ENCODE peak calls at places on chromosomes 4 and X, in eight cellular contexts. T, H, A, X, I, Y, J and G are unnamed samples.

GRCh38 chr4:165656829-165657467 is 216.1 kb upstream of the TLL1 start:
- DNase-seq in T (no peak), H (no peak), A (no peak), X (no peak), I (no peak), Y (no peak), J (no peak), G (no peak)

GRCh38 chr4:23847158-23847557 is 42.7 kb downstream of the PPARGC1A start:
- DNase-seq in T (no peak), H (no peak), A (no peak), X (peak; percentile 9), I (no peak), Y (no peak), J (no peak), G (no peak)

GRCh38 chr4:111283066-111283677 is 660.3 kb upstream of the PITX2 start:
- DNase-seq in T (no peak), H (peak; percentile 54), A (peak; percentile 48), X (peak; percentile 71), I (peak; percentile 1), Y (peak; percentile 26), J (peak; percentile 18), G (peak; percentile 51)

GRCh38 chrX:6383911-6384310 is 151.0 kb downstream of the VCX3A start:
- DNase-seq in T (no peak), H (no peak), A (no peak), X (no peak), I (no peak), Y (no peak), J (no peak), G (no peak)

GRCh38 chr4:56052966-56053365 is 104.2 kb downstream of the CEP135 start:
- DNase-seq in T (no peak), H (no peak), A (no peak), X (no peak), I (no peak), Y (no peak), J (no peak), G (no peak)

GRCh38 chr4:16116493-16116990 is 32.7 kb upstream of the PROM1 start:
- DNase-seq in T (no peak), H (no peak), A (no peak), X (no peak), I (no peak), Y (no peak), J (no peak), G (no peak)

GRCh38 chr4:127783026-127783769 is 1.1 kb downstream of the HSPA4L start:
- DNase-seq in T (peak; percentile 45), H (no peak), A (peak; percentile 62), X (peak; percentile 71), I (peak; percentile 7), Y (peak; percentile 43), J (peak; percentile 52), G (peak; percentile 17)

GRCh38 chrX:154012336-154012991 is 7.2 kb downstream of the IRAK1 start:
- DNase-seq in T (no peak), H (no peak), A (peak; percentile 35), X (no peak), I (no peak), Y (no peak), J (no peak), G (no peak)